ENCODE peak calls at places on chromosomes 2 and 18, in seven cellular contexts. O, F, S, N, M, D and I are unnamed samples.
A peak's percentile ranks its signal among the peaks of the same experiment; 100 is the strongest.

GRCh38 chr2:188042412-188042811 is 249.3 kb upstream of the GULP1 start:
- DNase-seq in O (no peak), F (no peak), S (peak; percentile 77), N (no peak), M (peak; percentile 21), D (peak; percentile 11), I (peak; percentile 71)

GRCh38 chr2:150167711-150168110 is 319.8 kb downstream of the RND3 start:
- DNase-seq in O (no peak), F (no peak), S (peak; percentile 75), N (no peak), M (no peak), D (peak; percentile 73), I (peak; percentile 86)

GRCh38 chr2:134771313-134771801 is 52.6 kb upstream of the TMEM163 start:
- DNase-seq in O (no peak), F (no peak), S (no peak), N (no peak), M (no peak), D (no peak), I (peak; percentile 41)

GRCh38 chr18:48673456-48674197 is 134.8 kb downstream of the CTIF start:
- DNase-seq in O (no peak), F (no peak), S (no peak), N (no peak), M (no peak), D (no peak), I (no peak)

GRCh38 chr18:73544032-73544431 is 603.6 kb downstream of the FBXO15 start:
- DNase-seq in O (no peak), F (no peak), S (no peak), N (no peak), M (no peak), D (no peak), I (no peak)

GRCh38 chr18:9968081-9968848 is 54.4 kb downstream of the VAPA start:
- DNase-seq in O (no peak), F (no peak), S (peak; percentile 52), N (no peak), M (no peak), D (no peak), I (no peak)

GRCh38 chr2:71129114-71129890 is 727 bp downstream of the MCEE start:
- DNase-seq in O (no peak), F (no peak), S (peak; percentile 56), N (no peak), M (no peak), D (no peak), I (peak; percentile 48)

GRCh38 chr2:119429225-119430000 is 2.2 kb upstream of the TMEM37 start:
- DNase-seq in O (no peak), F (peak; percentile 75), S (peak; percentile 39), N (no peak), M (no peak), D (no peak), I (no peak)

GRCh38 chr2:43898134-43898957 is 59.6 kb downstream of the ABCG8 start:
- DNase-seq in O (no peak), F (no peak), S (no peak), N (no peak), M (no peak), D (peak; percentile 76), I (no peak)

GRCh38 chr2:84847326-84848050 is 33.4 kb downstream of the TRABD2A start:
- DNase-seq in O (no peak), F (no peak), S (peak; percentile 50), N (no peak), M (no peak), D (no peak), I (no peak)

GRCh38 chr2:121686218-121686617 is 37.0 kb upstream of the CLASP1 start:
- DNase-seq in O (no peak), F (no peak), S (no peak), N (no peak), M (no peak), D (no peak), I (no peak)

GRCh38 chr2:217978536-217979150 is 24.2 kb downstream of the TNS1 start:
- DNase-seq in O (no peak), F (no peak), S (no peak), N (no peak), M (no peak), D (no peak), I (no peak)

GRCh38 chr2:55134316-55134706 is 84.1 kb upstream of the RTN4 start:
- DNase-seq in O (no peak), F (no peak), S (no peak), N (no peak), M (no peak), D (no peak), I (no peak)

GRCh38 chr18:12599966-12600365 is 57.9 kb downstream of the SPIRE1 start:
- DNase-seq in O (no peak), F (no peak), S (no peak), N (no peak), M (no peak), D (no peak), I (peak; percentile 8)

GRCh38 chr2:61238221-61238620 is 76.2 kb downstream of the C2orf74 start:
- DNase-seq in O (no peak), F (no peak), S (no peak), N (no peak), M (no peak), D (no peak), I (no peak)

GRCh38 chr2:24050041-24050655 is 607 bp downstream of the FKBP1B start:
- DNase-seq in O (no peak), F (no peak), S (peak; percentile 48), N (no peak), M (no peak), D (no peak), I (peak; percentile 15)

GRCh38 chr2:237434916-237435315 is 21.0 kb upstream of the COL6A3 start:
- DNase-seq in O (peak; percentile 58), F (no peak), S (peak; percentile 90), N (no peak), M (no peak), D (no peak), I (peak; percentile 90)